ENCODE peak calls at places on chromosomes 12 and 14, in ten cellular contexts. V is suprapubic skin, Y is left ventricle myocardium inferior, Q is cardiac muscle cell, P is mucosa of descending colon, Z is neural progenitor cell, G is endodermal cell, B is PC-9, A is testis, T is fibroblast of lung. N is an unnamed sample.

GRCh38 chr14:80546056-80546854 is 335.0 kb upstream of the DIO2 start:
- DNase-seq in V (no peak), Y (no peak), Q (no peak), P (no peak), Z (no peak), G (no peak), B (no peak), A (no peak), T (no peak), N (no peak)

GRCh38 chr14:72888636-72889201 is 5.2 kb downstream of the DPF3 start:
- DNase-seq in V (no peak), Y (no peak), Q (no peak), P (no peak), Z (no peak), G (peak; percentile 12), B (no peak), A (no peak), T (peak; percentile 48), N (no peak)

GRCh38 chr12:72365151-72365550 is 93.0 kb downstream of the TRHDE start:
- DNase-seq in V (no peak), Y (no peak), Q (no peak), P (no peak), Z (no peak), G (no peak), B (no peak), A (no peak), T (peak; percentile 61), N (no peak)

GRCh38 chr12:75747572-75747995 is 236.2 kb upstream of the KRR1 start:
- DNase-seq in V (no peak), Y (no peak), Q (peak; percentile 58), P (no peak), Z (no peak), G (no peak), B (no peak), A (no peak), T (peak; percentile 86), N (no peak)

GRCh38 chr12:59736786-59737185 is 141.0 kb downstream of the SLC16A7 start:
- DNase-seq in V (no peak), Y (no peak), Q (peak; percentile 68), P (no peak), Z (no peak), G (peak; percentile 61), B (peak; percentile 68), A (no peak), T (peak; percentile 91), N (no peak)

GRCh38 chr12:15788266-15789214 is 648 bp downstream of the EPS8 start:
- DNase-seq in V (peak; percentile 60), Y (peak; percentile 28), Q (peak; percentile 68), P (peak; percentile 60), Z (peak; percentile 59), G (peak; percentile 89), B (peak; percentile 55), A (peak; percentile 65), T (peak; percentile 61), N (no peak)

GRCh38 chr14:96105921-96106441 is 66.8 kb downstream of the C14orf132 start:
- DNase-seq in V (peak; percentile 90), Y (no peak), Q (no peak), P (peak; percentile 70), Z (no peak), G (no peak), B (no peak), A (no peak), T (peak; percentile 66), N (no peak)

GRCh38 chr12:48973992-48974673 is 2.6 kb upstream of the WNT10B start:
- DNase-seq in V (no peak), Y (peak; percentile 58), Q (peak; percentile 76), P (peak; percentile 71), Z (peak; percentile 79), G (peak; percentile 96), B (no peak), A (peak; percentile 58), T (peak; percentile 57), N (peak; percentile 85)

GRCh38 chr14:61690039-61690438 is 5.3 kb upstream of the HIF1A start:
- DNase-seq in V (no peak), Y (no peak), Q (no peak), P (no peak), Z (no peak), G (no peak), B (peak; percentile 64), A (no peak), T (no peak), N (no peak)

GRCh38 chr12:80056845-80057244 is 42.5 kb upstream of the OTOGL start:
- DNase-seq in V (no peak), Y (no peak), Q (peak; percentile 81), P (no peak), Z (no peak), G (no peak), B (no peak), A (peak; percentile 21), T (peak; percentile 79), N (no peak)

DNA sequence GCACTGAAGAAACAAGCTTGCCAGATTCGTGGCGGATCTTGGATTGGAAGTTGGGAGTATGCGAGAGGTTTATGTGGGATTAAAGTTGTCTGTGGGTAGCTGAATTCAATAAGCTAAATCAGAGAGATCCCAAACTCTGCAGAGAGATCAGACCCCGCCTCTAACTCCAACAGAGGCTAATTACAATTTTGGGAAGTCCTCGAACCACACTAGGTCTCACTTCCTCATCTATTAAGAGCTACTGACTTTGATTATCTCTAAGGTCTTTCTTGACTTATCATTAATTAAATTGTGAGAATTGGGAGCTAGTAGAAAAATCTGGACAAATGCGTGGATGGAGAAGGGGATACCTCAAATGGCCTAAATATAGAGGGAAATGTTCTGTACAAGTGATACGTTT is 9.1 kb downstream of the NTF3 start:
- DNase-seq in V (no peak), Y (no peak), Q (no peak), P (no peak), Z (no peak), G (no peak), B (no peak), A (no peak), T (no peak), N (no peak)
- H3K36me3 ChIP-seq in V (no peaks in the 10 kb centered on the region), Y (no peaks in the 10 kb centered on the region), Q (no peaks in the 10 kb centered on the region), P (no peaks in the 10 kb centered on the region), Z (no peaks in the 10 kb centered on the region), G (no peaks in the 10 kb centered on the region), B (no peaks in the 10 kb centered on the region), A (no peaks in the 10 kb centered on the region), T (no peaks in the 10 kb centered on the region), N (no peaks in the 10 kb centered on the region)

GRCh38 chr12:55823419-55823818 is 5.6 kb downstream of the ORMDL2 start:
- DNase-seq in V (no peak), Y (no peak), Q (no peak), P (no peak), Z (no peak), G (no peak), B (no peak), A (no peak), T (no peak), N (no peak)

GRCh38 chr12:55818886-55819285 is 1.0 kb downstream of the ORMDL2 start:
- DNase-seq in V (peak; percentile 44), Y (no peak), Q (no peak), P (no peak), Z (no peak), G (peak; percentile 30), B (no peak), A (no peak), T (peak; percentile 65), N (no peak)

GRCh38 chr12:55818140-55818728 is 393 bp downstream of the ORMDL2 start:
- DNase-seq in V (no peak), Y (no peak), Q (no peak), P (no peak), Z (no peak), G (no peak), B (peak; percentile 39), A (no peak), T (peak; percentile 23), N (no peak)

GRCh38 chr12:55822228-55822627 is 4.4 kb downstream of the ORMDL2 start:
- DNase-seq in V (peak; percentile 29), Y (no peak), Q (no peak), P (no peak), Z (peak; percentile 28), G (peak; percentile 87), B (no peak), A (no peak), T (no peak), N (no peak)

DNA sequence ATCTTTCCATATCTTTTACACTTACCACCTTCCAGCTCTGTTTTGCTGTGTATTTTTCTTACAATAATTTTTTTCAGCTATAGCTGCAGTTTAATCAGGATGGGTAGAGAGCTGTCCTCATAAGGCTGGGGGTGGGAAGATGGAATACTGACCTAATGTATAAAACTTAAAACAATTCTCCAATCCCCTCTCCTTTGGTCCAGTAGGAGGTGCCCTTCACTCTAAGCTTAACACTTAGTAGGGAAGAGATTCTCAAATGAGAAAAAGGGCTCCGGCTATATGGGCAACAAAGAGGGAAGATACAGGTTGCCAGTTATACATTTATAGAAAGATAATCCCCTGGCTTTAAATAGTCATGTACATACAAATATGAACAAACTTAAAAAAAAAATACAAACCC is 2.8 kb downstream of the ORMDL2 start:
- DNase-seq in V (no peak), Y (no peak), Q (peak; percentile 26), P (no peak), Z (no peak), G (peak; percentile 47), B (no peak), A (no peak), T (no peak), N (no peak)
- TF ChIP-seq CTCF in V (no peak), Y (no peak), Q (peak; percentile 31), P (no peak), Z (peak; percentile 39), G (peak; percentile 68), B (peak; percentile 47), A (no peak), T (peak; percentile 20), N (no peak)

DNA sequence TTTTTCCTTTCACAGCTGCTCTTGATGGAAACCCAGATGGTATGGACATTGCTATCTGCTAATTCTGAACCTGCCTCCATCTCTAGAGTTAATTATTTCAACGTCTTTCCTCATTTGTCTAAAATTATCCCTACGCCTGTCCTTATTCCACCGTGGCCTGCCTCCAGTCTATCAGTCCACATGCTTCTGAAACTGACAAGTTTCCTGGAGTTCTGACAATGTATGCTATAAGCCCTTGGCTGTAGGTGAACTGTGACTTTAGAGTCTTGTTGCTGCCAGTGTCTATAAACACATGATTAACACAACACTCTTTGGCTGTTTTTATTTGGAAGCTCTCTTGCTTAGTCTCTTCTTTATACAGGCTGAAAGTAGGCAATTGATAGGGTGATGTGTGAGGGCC is 1052.9 kb downstream of the TMTC2 start:
- DNase-seq in V (no peak), Y (no peak), Q (no peak), P (no peak), Z (no peak), G (no peak), B (no peak), A (no peak), T (no peak), N (no peak)
- H3K4me3 ChIP-seq in V (no peak overlapping the region), Y (no peak overlapping the region), Q (no peak overlapping the region), P (no peak overlapping the region), Z (no peak overlapping the region), G (no peak overlapping the region), B (no peak overlapping the region), A (no peak overlapping the region), T (no peak overlapping the region), N (no peak overlapping the region)

DNA sequence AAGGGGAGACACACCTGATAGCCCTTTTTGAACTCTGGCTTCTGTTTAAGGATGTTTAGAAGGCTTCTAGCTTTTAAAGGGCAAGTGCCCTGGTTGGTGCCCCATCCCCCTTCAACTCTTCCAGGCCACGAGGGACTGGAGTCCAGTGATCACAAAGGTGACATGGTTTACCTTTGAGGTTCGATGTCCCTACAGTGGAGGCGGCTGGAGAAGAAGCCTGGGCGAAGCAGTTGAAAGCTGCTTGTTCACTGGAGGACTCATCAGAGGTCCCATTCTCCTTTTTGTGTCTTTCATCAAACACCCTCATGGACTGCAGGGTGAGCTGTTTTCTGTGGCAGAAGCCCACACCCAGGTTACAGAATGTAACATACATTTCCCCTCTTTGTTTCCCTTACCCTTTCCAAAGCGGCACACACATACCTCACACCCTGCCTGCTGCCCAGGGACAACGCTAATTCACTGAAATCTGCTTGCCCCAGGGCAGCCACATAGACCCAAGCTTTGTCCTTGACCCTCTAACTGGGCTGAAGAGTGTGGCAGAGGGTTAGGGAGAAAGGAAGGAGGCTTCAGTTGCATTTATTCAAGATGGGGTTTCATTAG is 7.7 kb downstream of the TBX3 start:
- DNase-seq in V (no peak), Y (no peak), Q (no peak), P (no peak), Z (peak; percentile 15), G (peak; percentile 69), B (no peak), A (no peak), T (no peak), N (no peak)
- H3K36me3 ChIP-seq in V (peaks cover 31% of the 10 kb centered on the region), Y (peaks cover 82% of the 10 kb centered on the region), Q (peaks cover 24% of the 10 kb centered on the region), P (no peaks in the 10 kb centered on the region), Z (no peaks in the 10 kb centered on the region), G (peaks cover 54% of the 10 kb centered on the region), B (no peaks in the 10 kb centered on the region), A (no peaks in the 10 kb centered on the region), T (peaks cover 23% of the 10 kb centered on the region), N (peaks cover 25% of the 10 kb centered on the region)